ENCODE peak calls at places on chromosomes 5 and 9, in eight cellular contexts. V is left cardiac atrium; B is nephron progenitor cell; X is effector memory CD8-positive, alpha-beta T cell; Y is mucosa of descending colon; D is NCI-H510A treated with DMSO at 0.1 percent for 48 hours; E is stimulated activated naive CD8-positive, alpha-beta T cell treated with anti-CD3 and anti-CD28 coated beads, Interleukin-15, Interleukin-2, amounts not matched to agents 100 U/mL and 50 U/mL, for 24 hours; J is neural progenitor cell. H is an unnamed sample.
A peak's percentile ranks its signal among the peaks of the same experiment; 100 is the strongest.

GRCh38 chr9:133463864-133464615 is 4.3 kb downstream of the CACFD1 start:
- DNase-seq in V (no peak), B (no peak), X (no peak), Y (peak; percentile 49), D (no peak), E (no peak), J (no peak), H (no peak)

GRCh38 chr5:179906795-179907569 is 715 bp downstream of the TBC1D9B start:
- DNase-seq in V (peak; percentile 39), B (no peak), X (peak; percentile 17), Y (peak; percentile 71), D (no peak), E (peak; percentile 37), J (peak; percentile 69), H (peak; percentile 41)

GRCh38 chr9:133505186-133505830 is 19.5 kb downstream of the MYMK start:
- DNase-seq in V (no peak), B (no peak), X (no peak), Y (peak; percentile 27), D (no peak), E (no peak), J (no peak), H (no peak)

GRCh38 chr5:36214434-36214833 is 27.3 kb downstream of the NADK2 start:
- DNase-seq in V (no peak), B (no peak), X (no peak), Y (no peak), D (no peak), E (no peak), J (no peak), H (no peak)

GRCh38 chr9:97889941-97890557 is 32.3 kb downstream of the TRMO start:
- DNase-seq in V (peak; percentile 36), B (peak; percentile 57), X (peak; percentile 65), Y (no peak), D (no peak), E (peak; percentile 79), J (peak; percentile 67), H (peak; percentile 82)

GRCh38 chr5:178560911-178561310 is 29.3 kb downstream of the COL23A1 start:
- DNase-seq in V (no peak), B (no peak), X (no peak), Y (no peak), D (no peak), E (no peak), J (no peak), H (no peak)

GRCh38 chr9:3751125-3751758 is 225.4 kb upstream of the RFX3 start:
- DNase-seq in V (no peak), B (no peak), X (no peak), Y (no peak), D (no peak), E (peak; percentile 14), J (no peak), H (peak; percentile 33)

GRCh38 chr5:130213607-130214006 is 309.3 kb downstream of the CHSY3 start:
- DNase-seq in V (no peak), B (no peak), X (no peak), Y (no peak), D (no peak), E (no peak), J (no peak), H (no peak)

GRCh38 chr5:26945881-26946280 is 92.5 kb downstream of the CDH9 start:
- DNase-seq in V (no peak), B (no peak), X (no peak), Y (no peak), D (no peak), E (no peak), J (no peak), H (no peak)

GRCh38 chr5:61598140-61598539 is 266.1 kb downstream of the ZSWIM6 start:
- DNase-seq in V (no peak), B (no peak), X (no peak), Y (no peak), D (no peak), E (no peak), J (no peak), H (no peak)

GRCh38 chr5:152523964-152524363 is 118.9 kb upstream of the NMUR2 start:
- DNase-seq in V (no peak), B (no peak), X (no peak), Y (no peak), D (no peak), E (no peak), J (no peak), H (no peak)

GRCh38 chr9:115024925-115025535 is 92.9 kb downstream of the TNC start:
- DNase-seq in V (no peak), B (no peak), X (no peak), Y (no peak), D (no peak), E (no peak), J (peak; percentile 11), H (no peak)

GRCh38 chr5:177370488-177371119 is 12.9 kb downstream of the RGS14 start:
- DNase-seq in V (peak; percentile 87), B (peak; percentile 94), X (peak; percentile 25), Y (peak; percentile 92), D (no peak), E (peak; percentile 50), J (peak; percentile 99), H (peak; percentile 63)

GRCh38 chr5:142543951-142544753 is 141.7 kb downstream of the FGF1 start:
- DNase-seq in V (no peak), B (no peak), X (no peak), Y (no peak), D (no peak), E (no peak), J (no peak), H (no peak)

GRCh38 chr5:8845316-8845715 is 700.6 kb downstream of the SEMA5A start:
- DNase-seq in V (no peak), B (no peak), X (no peak), Y (no peak), D (no peak), E (no peak), J (no peak), H (no peak)

GRCh38 chr9:8329561-8330283 is 530.1 kb upstream of the DMAC1 start:
- DNase-seq in V (no peak), B (no peak), X (no peak), Y (no peak), D (peak; percentile 71), E (no peak), J (no peak), H (no peak)

GRCh38 chr5:146588331-146588730 is 72.3 kb upstream of the GPR151 start:
- DNase-seq in V (no peak), B (no peak), X (no peak), Y (no peak), D (no peak), E (no peak), J (no peak), H (no peak)

GRCh38 chr9:72129271-72130156 is 19.7 kb upstream of the GDA start:
- DNase-seq in V (no peak), B (no peak), X (no peak), Y (no peak), D (no peak), E (no peak), J (no peak), H (no peak)

GRCh38 chr9:21081999-21082398 is 4.3 kb upstream of the IFNB1 start:
- DNase-seq in V (no peak), B (no peak), X (no peak), Y (no peak), D (no peak), E (no peak), J (no peak), H (peak; percentile 15)

GRCh38 chr5:74870299-74871067 is 4.3 kb upstream of the FAM169A start:
- DNase-seq in V (no peak), B (no peak), X (no peak), Y (no peak), D (no peak), E (no peak), J (no peak), H (no peak)

GRCh38 chr5:180494510-180495181 is 467 bp downstream of the CNOT6 start:
- DNase-seq in V (peak; percentile 55), B (peak; percentile 71), X (no peak), Y (peak; percentile 69), D (peak; percentile 4), E (peak; percentile 62), J (peak; percentile 74), H (peak; percentile 45)

GRCh38 chr5:172370237-172370640 is 84.1 kb downstream of the SH3PXD2B start:
- DNase-seq in V (no peak), B (no peak), X (no peak), Y (no peak), D (no peak), E (no peak), J (no peak), H (no peak)